ENCODE peak calls at places on chromosomes 13 and 19, in eight cellular contexts. D is stimulated activated CD4-positive, alpha-beta T cell treated with anti-CD3 and anti-CD28 coated beads, Interleukin-15, amount 100 ng/mL, for 24 hours; X is RCC 7860; L is HEK293T; S is NCI-H460; K is thoracic aorta; J is GM12891; V is activated CD4-positive, alpha-beta T cell treated with anti-CD3 and anti-CD28 coated beads for 4 hours. U is an unnamed sample.
A peak's percentile ranks its signal among the peaks of the same experiment; 100 is the strongest.

GRCh38 chr13:97468331-97468730 is 34.4 kb downstream of the RAP2A start:
- DNase-seq in D (no peak), X (no peak), L (no peak), S (no peak), K (no peak), J (no peak), V (no peak), U (peak; percentile 7)

GRCh38 chr13:33080962-33081655 is 64.9 kb downstream of the KL start:
- DNase-seq in D (no peak), X (no peak), L (no peak), S (no peak), K (no peak), J (no peak), V (no peak), U (no peak)

GRCh38 chr19:19575411-19575810 is 37.3 kb downstream of the CILP2 start:
- DNase-seq in D (no peak), X (no peak), L (no peak), S (no peak), K (no peak), J (no peak), V (no peak), U (no peak)

GRCh38 chr19:510606-511100 is 3.4 kb downstream of the TPGS1 start:
- DNase-seq in D (peak; percentile 97), X (peak; percentile 67), L (peak; percentile 82), S (peak; percentile 72), K (no peak), J (peak; percentile 84), V (peak; percentile 88), U (peak; percentile 95)

GRCh38 chr13:20118268-20119140 is 42.3 kb downstream of the GJA3 start:
- DNase-seq in D (peak; percentile 41), X (no peak), L (peak; percentile 11), S (no peak), K (no peak), J (no peak), V (peak; percentile 51), U (peak; percentile 70)

GRCh38 chr19:58518261-58519086 is 1.1 kb downstream of the ZBTB45 start:
- DNase-seq in D (peak; percentile 42), X (no peak), L (no peak), S (no peak), K (no peak), J (no peak), V (no peak), U (no peak)

GRCh38 chr13:46010148-46010547 is 42.4 kb downstream of the ZC3H13 start:
- DNase-seq in D (no peak), X (no peak), L (peak; percentile 4), S (no peak), K (no peak), J (no peak), V (no peak), U (no peak)

GRCh38 chr13:40318366-40318765 is 348.1 kb downstream of the FOXO1 start:
- DNase-seq in D (no peak), X (no peak), L (peak; percentile 22), S (no peak), K (no peak), J (no peak), V (no peak), U (peak; percentile 98)